ENCODE peak calls at places on chromosomes 7 and 10, in four cellular contexts. I is HepG2, K is K562, B is endothelial cell of umbilical vein. Y is an unnamed sample. For H3K4me1, the result is how much of the 10 kb centered on the place peaks cover.

GRCh38 chr7:69717221-69717620 is 118.9 kb downstream of the AUTS2 start:
- DNase-seq in K (no peak), B (no peak), I (no peak), Y (no peak)

GRCh38 chr10:133258066-133258817 is 18.4 kb downstream of the ADAM8 start:
- DNase-seq in I (no peak), K (no peak), B (no peak), Y (no peak)

GRCh38 chr10:6247041-6247712 is 44.4 kb downstream of the PFKFB3 start:
- DNase-seq in I (no peak), B (peak), K (no peak), Y (no peak)

GRCh38 chr10:6108631-6109443 is 20.0 kb downstream of the RBM17 start:
- DNase-seq in B (peak), I (peak), K (peak), Y (peak)

GRCh38 chr10:89301231-89301630 is 615 bp upstream of the IFIT2 start:
- DNase-seq in B (peak), K (peak), I (no peak), Y (peak)

GRCh38 chr10:9814285-9814866 is 1203.3 kb upstream of the CELF2 start:
- DNase-seq in K (no peak), B (no peak), I (no peak), Y (no peak)

GRCh38 chr10:110947061-110947595 is 27.7 kb downstream of the SHOC2 start:
- DNase-seq in B (no peak), K (no peak), I (no peak), Y (no peak)

GRCh38 chr7:135713836-135714470 is 14.0 kb downstream of the SLC13A4 start:
- DNase-seq in I (no peak), K (no peak), B (no peak), Y (no peak)

GRCh38 chr10:3139135-3139910 is 33.3 kb downstream of the PITRM1 start:
- DNase-seq in I (peak), B (no peak), K (no peak), Y (peak)

GRCh38 chr10:132914732-132915131 is 27.6 kb downstream of the CFAP46 start:
- DNase-seq in I (no peak), B (no peak), K (no peak), Y (no peak)

GRCh38 chr10:131237991-131238651 is 73.4 kb downstream of the TCERG1L start:
- DNase-seq in B (no peak), I (no peak), K (no peak), Y (no peak)

GRCh38 chr7:73625276-73625675 is 954 bp upstream of the MLXIPL start:
- DNase-seq in B (no peak), K (no peak), I (no peak), Y (no peak)

GRCh38 chr7:73418113-73418703 is 15.4 kb upstream of the FZD9 start:
- DNase-seq in K (no peak), I (no peak), B (no peak), Y (no peak)

GRCh38 chr10:102408728-102409603 is 9.6 kb downstream of the PSD start:
- DNase-seq in B (no peak), K (peak), I (no peak), Y (no peak)

GRCh38 chr7:93298671-93299070 is 66.5 kb downstream of the VPS50 start:
- DNase-seq in I (no peak), B (no peak), K (no peak), Y (no peak)

GRCh38 chr7:44132039-44132438 is 8.7 kb upstream of the POLD2 start:
- DNase-seq in K (no peak), B (no peak), I (no peak), Y (no peak)

GRCh38 chr7:151704969-151705743 is 171.8 kb downstream of the PRKAG2 start:
- DNase-seq in K (peak), B (no peak), I (no peak), Y (no peak)

GRCh38 chr7:31151849-31152248 is 99.7 kb downstream of the ADCYAP1R1 start:
- DNase-seq in B (no peak), K (no peak), I (no peak), Y (no peak)

GRCh38 chr10:112562803-112563663 is 116.0 kb downstream of the VTI1A start:
- DNase-seq in K (no peak), I (peak), B (no peak), Y (no peak)

GRCh38 chr7:157077986-157078644 is 60.6 kb upstream of the UBE3C start:
- DNase-seq in K (peak), I (no peak), B (no peak), Y (no peak)

GRCh38 chr7:157523766-157524421 is 187.1 kb downstream of the DNAJB6 start:
- DNase-seq in B (no peak), K (no peak), I (no peak), Y (no peak)

GRCh38 chr10:106917452-106918055 is 247.0 kb downstream of the SORCS1 start:
- DNase-seq in B (no peak), I (no peak), K (no peak), Y (no peak)

GRCh38 chr7:77745746-77746145 is 49.5 kb downstream of the RSBN1L start:
- DNase-seq in K (no peak), I (no peak), B (no peak), Y (no peak)

DNA sequence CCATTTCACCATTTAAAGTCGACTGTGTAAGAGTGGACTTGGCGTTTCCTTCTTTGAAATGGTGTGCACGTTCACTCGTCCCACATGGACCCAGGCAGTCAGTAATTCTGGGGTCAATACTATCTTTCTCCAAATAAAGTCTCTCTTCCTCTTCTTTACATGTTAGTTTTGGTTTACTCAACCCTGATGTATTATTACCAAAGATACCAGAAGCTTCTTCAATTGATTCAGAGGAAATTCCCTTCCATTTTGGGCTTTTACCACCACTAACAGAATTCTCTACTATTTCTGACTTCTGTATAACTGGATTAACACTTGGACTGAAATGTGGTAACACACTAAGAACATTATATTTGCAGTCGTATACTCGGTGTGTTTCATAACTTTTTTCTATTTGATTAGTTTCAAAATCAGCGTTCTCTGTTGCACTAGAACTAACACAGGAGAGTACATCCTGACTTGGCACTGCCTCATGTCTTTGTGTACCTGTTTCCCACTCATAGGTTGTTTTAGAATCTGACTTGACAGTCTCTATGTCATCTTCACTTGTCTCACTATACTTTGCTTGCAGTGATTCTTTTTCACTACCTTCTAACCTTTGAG is 60.8 kb downstream of the LARP4B start:
- DNase-seq in B (no peak), K (no peak), I (no peak), Y (no peak)
- TF ChIP-seq JUN in B (no peak), K (no peak), I (no peak), Y (no peak)

GRCh38 chr7:7695418-7695817 is 23.0 kb downstream of the RPA3 start:
- DNase-seq in I (no peak), K (no peak), B (no peak), Y (no peak)
- H3K4me1 ChIP-seq in I (under half), K (under half), B (under half), Y (under half)

GRCh38 chr10:78584666-78585065 is 484.1 kb upstream of the ZMIZ1 start:
- DNase-seq in I (no peak), K (no peak), B (no peak), Y (no peak)

GRCh38 chr10:78588194-78588811 is 480.5 kb upstream of the ZMIZ1 start:
- DNase-seq in B (no peak), K (no peak), I (peak), Y (no peak)

GRCh38 chr10:78594938-78595645 is 473.7 kb upstream of the ZMIZ1 start:
- DNase-seq in B (no peak), I (no peak), K (no peak), Y (no peak)

GRCh38 chr10:78585952-78586351 is 482.8 kb upstream of the ZMIZ1 start:
- DNase-seq in I (no peak), B (no peak), K (no peak), Y (no peak)

GRCh38 chr10:78589687-78590086 is 479.1 kb upstream of the ZMIZ1 start:
- DNase-seq in B (no peak), K (no peak), I (peak), Y (no peak)
- TF ChIP-seq JUN in B (no peak), K (no peak), I (no peak), Y (no peak)

GRCh38 chr10:62048919-62049636 is 147.6 kb downstream of the ARID5B start:
- DNase-seq in I (peak), K (peak), B (peak), Y (peak)
- H3K4me1 ChIP-seq in I (half or more), K (under half), B (half or more), Y (half or more)

DNA sequence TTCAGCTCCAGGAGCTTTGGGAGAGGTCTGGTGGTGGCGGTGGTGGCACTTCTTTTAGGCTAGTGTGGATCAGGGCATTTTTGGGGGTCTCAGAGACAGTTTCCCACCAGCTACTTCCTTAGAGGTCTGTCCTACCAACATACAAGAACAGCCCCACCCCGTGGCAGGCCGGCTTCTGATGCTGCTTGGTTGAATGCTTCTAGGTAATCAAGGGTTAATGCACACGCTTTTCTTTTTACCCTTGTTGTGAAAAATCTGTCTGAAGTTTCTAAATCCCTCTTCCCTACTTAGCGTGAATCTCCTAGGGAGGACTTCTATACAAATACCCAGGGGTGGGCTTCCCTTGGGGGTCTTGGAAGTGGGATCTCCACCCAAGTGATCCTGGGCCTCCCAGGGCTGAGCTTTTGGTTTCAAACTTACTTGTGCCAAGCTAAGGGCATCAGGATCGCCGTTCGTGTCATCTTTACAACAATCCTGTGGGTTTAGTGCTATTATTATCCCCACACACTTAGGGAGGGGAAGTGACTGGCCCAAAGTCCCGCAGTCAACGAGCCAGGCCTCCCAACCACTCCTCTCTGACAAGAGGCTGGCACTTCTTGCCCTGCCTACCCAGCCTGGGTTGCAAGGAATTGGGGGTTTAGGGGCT is 1.7 kb downstream of the SH2B2 start:
- DNase-seq in I (no peak), B (no peak), K (peak), Y (no peak)
- TF ChIP-seq JUN in I (no peak), B (no peak), K (no peak), Y (no peak)

Y was measured in A549.